ENCODE peak calls at places on chromosomes 6 and 20, in five cellular contexts. O is stomach, Z is adrenal gland, H is DND-41, K is body of pancreas. B is an unnamed sample.

GRCh38 chr6:33298773-33299236 is at the start of gene RGL2:
- DNase-seq in Z (peak), O (peak), K (peak), H (peak), B (peak)

GRCh38 chr20:13690948-13691347 is 52.2 kb upstream of the TASP1 start:
- DNase-seq in Z (no peak), O (no peak), H (no peak), K (no peak), B (no peak)

GRCh38 chr20:18019068-18019467 is 38.6 kb downstream of the OVOL2 start:
- DNase-seq in Z (no peak), H (peak), O (no peak), K (no peak), B (peak)

GRCh38 chr20:31826074-31826473 is 6.9 kb downstream of the MYLK2 start:
- DNase-seq in Z (no peak), K (no peak), H (no peak), O (no peak), B (no peak)

GRCh38 chr20:54345301-54345724 is 130.1 kb upstream of the DOK5 start:
- DNase-seq in Z (no peak), O (no peak), K (no peak), H (no peak), B (no peak)

GRCh38 chr6:112362027-112362795 is 15.1 kb downstream of the RFPL4B start:
- DNase-seq in Z (no peak), K (no peak), H (no peak), O (no peak), B (no peak)

GRCh38 chr6:66964216-66964615 is 1257.2 kb upstream of the EYS start:
- DNase-seq in K (no peak), H (no peak), O (no peak), Z (no peak), B (no peak)

GRCh38 chr6:43491750-43492661 is 14.6 kb downstream of the TJAP1 start:
- DNase-seq in O (peak), K (no peak), Z (peak), H (no peak), B (no peak)

GRCh38 chr6:11975353-11975977 is 36.6 kb upstream of the HIVEP1 start:
- DNase-seq in H (no peak), Z (no peak), O (peak), K (no peak), B (peak)

GRCh38 chr6:151388997-151389639 is 2.2 kb downstream of the ZBTB2 start:
- DNase-seq in K (no peak), Z (no peak), H (no peak), O (no peak), B (peak)

GRCh38 chr6:158056804-158057203 is 75.1 kb downstream of the SYNJ2 start:
- DNase-seq in H (no peak), Z (peak), O (no peak), K (no peak), B (no peak)

GRCh38 chr20:1827974-1828785 is 67.0 kb upstream of the SIRPA start:
- DNase-seq in Z (peak), H (no peak), O (peak), K (peak), B (no peak)

GRCh38 chr6:37576336-37576737 is 76.6 kb upstream of the CCDC167 start:
- DNase-seq in H (no peak), Z (no peak), O (no peak), K (no peak), B (no peak)

GRCh38 chr6:81075974-81076373 is 676.5 kb downstream of the TENT5A start:
- DNase-seq in K (no peak), H (peak), Z (no peak), O (no peak), B (peak)

GRCh38 chr6:75489025-75489424 is 4.6 kb downstream of the FILIP1 start:
- DNase-seq in H (no peak), O (no peak), K (no peak), Z (no peak), B (no peak)

GRCh38 chr6:26032387-26033131 is 54.7 kb upstream of the HFE start:
- DNase-seq in Z (no peak), K (no peak), O (no peak), H (peak), B (peak)

GRCh38 chr6:44305200-44305725 is 7.9 kb downstream of the AARS2 start:
- DNase-seq in K (no peak), Z (no peak), H (no peak), O (no peak), B (no peak)

GRCh38 chr6:117504478-117505144 is 22.1 kb downstream of the DCBLD1 start:
- DNase-seq in H (no peak), Z (no peak), K (no peak), O (no peak), B (no peak)

GRCh38 chr6:29653452-29654038 is 3.3 kb upstream of the MOG start:
- DNase-seq in Z (no peak), O (peak), H (peak), K (peak), B (peak)

GRCh38 chr6:116012966-116013365 is 47.7 kb downstream of the FRK start:
- DNase-seq in Z (no peak), H (no peak), K (no peak), O (no peak), B (no peak)

GRCh38 chr6:31651602-31652191 is 764 bp downstream of the BAG6 start:
- DNase-seq in O (no peak), H (no peak), K (no peak), Z (peak), B (peak)

DNA sequence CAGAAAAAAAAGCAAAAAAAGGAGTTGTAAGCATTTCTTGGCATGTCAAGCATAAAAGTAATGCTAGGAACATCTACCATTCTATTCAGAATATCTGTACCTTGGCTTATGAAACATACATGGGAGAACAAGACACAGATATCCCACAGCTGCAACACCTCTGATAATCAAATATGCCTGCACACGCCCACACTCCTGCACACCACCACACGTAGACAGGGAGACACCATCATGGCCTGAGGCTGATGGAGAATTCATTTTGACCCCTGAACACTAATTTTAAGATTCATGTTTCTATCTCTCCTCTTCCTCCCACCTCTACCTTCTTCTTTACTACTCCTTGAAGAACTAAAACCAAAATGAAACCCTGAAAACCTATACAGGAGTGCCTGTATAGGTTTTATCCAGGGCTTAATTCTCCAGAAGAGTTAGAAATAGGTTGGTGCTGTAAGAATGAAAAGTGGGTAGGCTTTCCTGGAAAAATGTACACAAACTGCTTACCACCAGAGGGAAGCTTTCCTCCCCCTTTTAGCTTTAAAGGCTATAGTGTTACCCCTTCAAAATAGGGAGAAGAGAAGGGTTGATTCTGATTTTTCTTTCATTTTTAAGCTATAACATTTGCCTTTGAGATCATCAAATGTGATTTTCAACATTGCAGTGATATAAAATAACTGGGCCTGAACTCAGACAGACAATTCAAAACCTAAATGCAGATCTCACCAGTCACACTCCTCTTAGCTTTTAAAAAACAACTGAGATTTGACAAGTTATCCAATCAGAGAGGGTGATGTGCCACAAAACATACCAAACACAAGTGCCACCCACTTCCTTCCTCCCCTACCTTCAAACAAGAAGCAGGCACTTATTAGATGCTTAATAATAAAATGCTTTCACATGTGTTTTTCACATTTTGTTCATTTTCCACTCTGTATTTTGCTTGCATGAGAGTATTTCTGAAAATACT is 57.9 kb downstream of the ELOVL5 start:
- DNase-seq in Z (no peak), K (no peak), O (no peak), H (no peak), B (no peak)
- TF ChIP-seq CTCF in Z (no peak), K (no peak), O (no peak), H (no peak), B (no peak)

GRCh38 chr6:135854799-135855198 is 3.3 kb downstream of the PDE7B start:
- DNase-seq in O (no peak), Z (no peak), K (no peak), H (no peak), B (no peak)

GRCh38 chr6:135853227-135853626 is 1.7 kb downstream of the PDE7B start:
- DNase-seq in H (no peak), O (no peak), Z (no peak), K (no peak), B (no peak)

GRCh38 chr6:135851442-135852271 is at the start of gene PDE7B:
- DNase-seq in H (no peak), O (peak), K (peak), Z (peak), B (peak)

GRCh38 chr6:135852775-135853174 is 1.3 kb downstream of the PDE7B start:
- DNase-seq in K (no peak), Z (no peak), H (no peak), O (no peak), B (no peak)

GRCh38 chr6:135853986-135854385 is 2.5 kb downstream of the PDE7B start:
- DNase-seq in K (no peak), Z (no peak), O (no peak), H (no peak), B (no peak)
- H3K4me3 ChIP-seq in K (no peak), Z (peak), O (peak), H (no peak), B (no peak)

DNA sequence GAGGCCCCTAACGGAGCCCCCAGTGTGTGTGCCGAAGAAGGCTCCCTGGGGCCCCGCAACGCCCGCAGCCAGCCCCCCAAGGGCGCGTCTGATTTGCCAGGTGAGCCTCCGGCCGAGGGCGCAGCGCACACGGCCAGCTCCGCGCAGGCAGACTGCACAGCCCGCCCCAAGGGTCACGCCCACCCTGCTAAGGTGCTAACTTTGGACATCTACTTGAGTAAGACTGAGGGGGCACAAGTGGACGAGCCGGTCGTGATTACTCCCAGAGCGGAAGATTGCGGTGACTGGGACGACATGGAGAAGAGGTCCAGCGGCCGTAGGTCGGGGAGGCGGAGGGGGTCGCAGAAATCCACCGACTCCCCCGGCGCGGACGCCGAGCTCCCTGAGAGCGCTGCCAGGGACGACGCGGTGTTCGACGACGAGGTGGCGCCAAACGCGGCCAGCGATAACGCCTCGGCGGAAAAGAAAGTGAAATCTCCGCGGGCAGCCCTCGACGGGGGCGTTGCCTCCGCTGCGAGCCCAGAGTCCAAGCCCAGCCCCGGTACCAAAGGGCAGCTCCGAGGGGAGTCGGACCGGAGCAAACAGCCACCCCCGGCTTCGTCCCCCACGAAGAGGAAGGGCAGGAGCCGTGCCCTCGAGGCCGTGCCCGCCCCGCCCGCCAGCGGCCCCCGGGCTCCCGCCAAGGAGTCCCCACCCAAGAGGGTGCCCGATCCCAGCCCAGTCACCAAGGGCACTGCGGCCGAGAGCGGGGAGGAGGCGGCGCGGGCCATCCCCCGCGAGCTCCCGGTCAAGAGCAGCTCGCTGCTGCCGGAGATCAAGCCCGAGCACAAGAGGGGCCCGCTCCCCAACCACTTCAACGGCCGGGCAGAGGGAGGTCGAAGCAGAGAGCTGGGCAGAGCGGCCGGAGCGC is 117.0 kb downstream of the RTN4IP1 start:
- DNase-seq in O (peak), K (peak), H (peak), Z (peak), B (peak)
- TF ChIP-seq CTCF in O (no peak), K (peak), H (peak), Z (no peak), B (peak)

GRCh38 chr6:41500561-41500960 is 45.6 kb upstream of the FOXP4 start:
- DNase-seq in H (no peak), O (no peak), K (no peak), Z (no peak), B (no peak)

GRCh38 chr6:41503841-41504525 is 42.2 kb upstream of the FOXP4 start:
- DNase-seq in O (no peak), K (peak), H (no peak), Z (no peak), B (peak)

GRCh38 chr6:41504526-41505021 is 41.6 kb upstream of the FOXP4 start:
- DNase-seq in Z (no peak), O (no peak), H (no peak), K (no peak), B (no peak)

GRCh38 chr6:41503435-41503768 is 42.8 kb upstream of the FOXP4 start:
- DNase-seq in K (no peak), Z (no peak), O (no peak), H (no peak), B (no peak)

DNA sequence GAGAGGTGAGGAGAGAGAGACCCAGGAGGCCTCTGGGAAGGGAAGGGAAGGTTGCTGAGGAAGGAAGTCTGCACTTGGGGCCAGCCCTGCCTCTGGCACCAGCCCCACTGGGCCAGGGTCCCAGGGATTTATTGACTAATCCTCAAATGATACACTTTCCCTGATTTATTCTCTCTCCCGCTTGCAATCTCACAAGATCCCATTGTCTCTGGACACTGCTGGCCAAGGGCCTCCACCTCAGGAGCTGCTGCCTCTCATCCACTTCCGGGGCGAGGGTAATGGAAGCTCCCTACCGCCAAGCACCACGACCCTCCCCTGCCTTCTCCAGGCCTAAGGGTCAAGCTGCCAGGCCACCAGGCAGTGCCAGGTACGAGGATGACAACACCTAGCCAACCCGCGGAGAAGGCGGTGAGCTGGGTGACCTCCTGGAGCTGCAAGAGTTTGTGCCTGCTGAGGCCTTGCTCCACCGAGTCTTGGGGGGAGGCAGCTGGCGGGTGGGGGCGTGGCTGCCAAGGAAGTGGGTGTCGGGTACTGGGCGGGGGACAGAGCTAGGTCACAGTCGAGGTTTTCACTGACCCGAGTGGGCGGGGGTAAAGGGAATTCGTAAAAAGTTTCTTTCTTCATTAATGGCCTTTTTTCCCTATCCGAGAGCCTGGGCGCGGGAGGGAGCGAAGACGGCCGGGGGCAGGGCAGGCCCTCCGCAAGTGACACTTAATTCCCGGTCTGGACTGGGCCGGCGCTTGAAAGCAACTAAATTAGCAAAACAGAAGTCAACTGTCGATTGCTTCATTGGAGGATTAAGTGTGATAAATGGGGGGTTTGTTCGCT is 43.4 kb upstream of the FOXP4 start:
- DNase-seq in Z (no peak), K (no peak), H (no peak), O (peak), B (no peak)
- H3K4me3 ChIP-seq in Z (no peak), K (no peak), H (no peak), O (no peak), B (no peak)

DNA sequence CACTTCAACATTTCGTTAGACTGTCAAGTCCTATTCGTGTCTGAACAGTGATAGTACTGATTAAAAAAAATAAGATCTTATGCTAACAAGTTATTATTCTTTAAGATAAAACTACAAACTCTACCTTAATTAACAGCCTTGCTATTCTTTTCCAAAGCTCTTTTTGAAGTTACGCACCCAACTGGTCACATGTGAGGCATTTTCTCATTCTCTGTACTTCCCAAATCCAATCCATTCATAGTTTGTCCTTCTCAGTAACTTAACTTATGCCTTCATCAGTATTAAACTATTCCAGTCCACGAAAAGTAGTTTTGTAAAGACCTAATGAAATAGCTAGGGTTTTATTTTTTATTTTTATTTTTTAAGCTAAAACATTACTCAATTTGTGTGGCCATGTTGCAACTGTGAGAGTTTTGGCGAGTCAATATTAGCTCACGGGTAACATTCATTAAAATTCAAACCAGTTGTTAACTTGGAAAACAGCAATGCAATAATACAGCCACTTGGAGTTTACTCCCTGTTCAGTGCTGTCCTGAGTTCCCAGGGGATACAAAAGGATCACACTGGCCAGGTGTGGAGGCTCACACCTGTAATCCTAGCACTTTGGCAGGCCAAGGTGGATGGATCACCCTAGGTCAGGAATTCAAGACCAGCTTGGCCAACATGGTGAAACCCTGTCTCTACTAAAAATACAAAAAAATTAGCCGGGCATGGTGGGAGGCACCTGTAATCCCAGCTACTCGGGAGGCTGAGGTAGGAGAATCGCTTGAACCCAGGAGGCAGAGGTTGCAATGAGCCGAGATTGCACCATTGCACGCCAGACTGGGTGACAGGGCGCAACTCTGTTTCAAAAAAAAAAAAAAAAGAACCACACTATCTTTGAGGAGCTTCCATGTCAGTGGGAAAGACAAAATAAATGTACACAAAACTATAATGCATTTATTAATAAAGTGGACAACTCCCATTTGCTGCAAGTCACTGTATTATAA is 27.9 kb upstream of the EEF1A1 start:
- DNase-seq in Z (no peak), O (no peak), H (no peak), K (no peak), B (no peak)
- TF ChIP-seq CTCF in Z (no peak), O (no peak), H (peak), K (no peak), B (no peak)